ENCODE peak calls at places on chromosomes 16 and 17, in ten cellular contexts. R is AG10803; H is GM23338; P is GM12878; T is CD4-positive, alpha-beta T cell; O is GM12865; W is AG09309; X is GM20000; N is pancreas; E is prostate gland. K is an unnamed sample.

GRCh38 chr17:29855686-29856085 is 74.3 kb downstream of the SSH2 start:
- DNase-seq in R (peak; percentile 89), H (no peak), P (no peak), T (no peak), O (no peak), W (no peak), X (no peak), N (no peak), E (no peak), K (no peak)

GRCh38 chr17:56593741-56594527 is 435 bp downstream of the NOG start:
- DNase-seq in R (peak; percentile 78), H (peak; percentile 45), P (no peak), T (no peak), O (peak; percentile 22), W (peak; percentile 11), X (peak; percentile 63), N (peak; percentile 44), E (peak; percentile 59), K (peak; percentile 57)

GRCh38 chr17:34368455-34369195 is 5.6 kb upstream of the CCL1 start:
- DNase-seq in R (no peak), H (no peak), P (no peak), T (no peak), O (no peak), W (no peak), X (no peak), N (peak; percentile 7), E (no peak), K (no peak)

GRCh38 chr17:31067699-31068184 is 27.0 kb upstream of the NF1 start:
- DNase-seq in R (peak; percentile 84), H (no peak), P (no peak), T (no peak), O (no peak), W (peak; percentile 63), X (no peak), N (no peak), E (no peak), K (peak; percentile 77)

GRCh38 chr16:56262148-56262878 is 71.0 kb downstream of the GNAO1 start:
- DNase-seq in R (no peak), H (no peak), P (no peak), T (peak; percentile 53), O (no peak), W (no peak), X (no peak), N (no peak), E (no peak), K (peak; percentile 40)

GRCh38 chr17:51155416-51155815 is 2.1 kb downstream of the NME1 start:
- DNase-seq in R (no peak), H (no peak), P (no peak), T (no peak), O (no peak), W (no peak), X (no peak), N (no peak), E (no peak), K (no peak)

GRCh38 chr16:14489460-14489859 is 140.6 kb downstream of the PARN start:
- DNase-seq in R (peak; percentile 79), H (peak; percentile 79), P (no peak), T (no peak), O (peak; percentile 45), W (no peak), X (no peak), N (no peak), E (no peak), K (no peak)

GRCh38 chr16:81815429-81815766 is 36.3 kb downstream of the PLCG2 start:
- DNase-seq in R (no peak), H (no peak), P (peak; percentile 82), T (no peak), O (peak; percentile 89), W (no peak), X (no peak), N (no peak), E (no peak), K (no peak)

GRCh38 chr17:1275962-1276736 is 3.3 kb upstream of the TRARG1 start:
- DNase-seq in R (peak; percentile 15), H (peak; percentile 91), P (no peak), T (peak; percentile 67), O (peak; percentile 64), W (no peak), X (peak; percentile 87), N (peak; percentile 43), E (peak; percentile 45), K (peak; percentile 50)

GRCh38 chr17:37717627-37718382 is 27.1 kb downstream of the HNF1B start:
- DNase-seq in R (peak; percentile 67), H (no peak), P (no peak), T (no peak), O (peak; percentile 18), W (no peak), X (no peak), N (no peak), E (no peak), K (no peak)

GRCh38 chr17:76241205-76241539 is 879 bp upstream of the RNF157 start:
- DNase-seq in R (no peak), H (no peak), P (no peak), T (no peak), O (no peak), W (no peak), X (no peak), N (no peak), E (no peak), K (no peak)

GRCh38 chr16:54180421-54181359 is 105.9 kb downstream of the IRX3 start:
- DNase-seq in R (peak; percentile 8), H (no peak), P (no peak), T (no peak), O (no peak), W (no peak), X (no peak), N (no peak), E (no peak), K (no peak)

GRCh38 chr16:66717112-66717675 is 20.7 kb upstream of the CMTM4 start:
- DNase-seq in R (peak; percentile 88), H (peak; percentile 80), P (no peak), T (no peak), O (peak; percentile 18), W (no peak), X (peak; percentile 18), N (no peak), E (no peak), K (no peak)

GRCh38 chr16:1912215-1912543 is 6.0 kb downstream of the HS3ST6 start:
- DNase-seq in R (no peak), H (no peak), P (no peak), T (no peak), O (no peak), W (no peak), X (no peak), N (no peak), E (no peak), K (no peak)

GRCh38 chr16:1914084-1914608 is 4.1 kb downstream of the HS3ST6 start:
- DNase-seq in R (no peak), H (no peak), P (no peak), T (no peak), O (no peak), W (no peak), X (no peak), N (no peak), E (no peak), K (no peak)

GRCh38 chr16:1909661-1910231 is 8.5 kb downstream of the HS3ST6 start:
- DNase-seq in R (peak; percentile 27), H (no peak), P (no peak), T (no peak), O (no peak), W (no peak), X (no peak), N (no peak), E (no peak), K (no peak)

GRCh38 chr16:1913327-1914083 is 4.7 kb downstream of the HS3ST6 start:
- DNase-seq in R (no peak), H (no peak), P (no peak), T (no peak), O (no peak), W (no peak), X (no peak), N (peak; percentile 76), E (peak; percentile 28), K (peak; percentile 62)

GRCh38 chr16:1911467-1912214 is 6.6 kb downstream of the HS3ST6 start:
- DNase-seq in R (no peak), H (no peak), P (no peak), T (no peak), O (no peak), W (no peak), X (no peak), N (no peak), E (no peak), K (no peak)
- TF ChIP-seq CTCF in R (no peak), H (no peak), P (no peak), T (no peak), O (no peak), W (no peak), X (no peak), N (no peak), E (no peak), K (no peak)

DNA sequence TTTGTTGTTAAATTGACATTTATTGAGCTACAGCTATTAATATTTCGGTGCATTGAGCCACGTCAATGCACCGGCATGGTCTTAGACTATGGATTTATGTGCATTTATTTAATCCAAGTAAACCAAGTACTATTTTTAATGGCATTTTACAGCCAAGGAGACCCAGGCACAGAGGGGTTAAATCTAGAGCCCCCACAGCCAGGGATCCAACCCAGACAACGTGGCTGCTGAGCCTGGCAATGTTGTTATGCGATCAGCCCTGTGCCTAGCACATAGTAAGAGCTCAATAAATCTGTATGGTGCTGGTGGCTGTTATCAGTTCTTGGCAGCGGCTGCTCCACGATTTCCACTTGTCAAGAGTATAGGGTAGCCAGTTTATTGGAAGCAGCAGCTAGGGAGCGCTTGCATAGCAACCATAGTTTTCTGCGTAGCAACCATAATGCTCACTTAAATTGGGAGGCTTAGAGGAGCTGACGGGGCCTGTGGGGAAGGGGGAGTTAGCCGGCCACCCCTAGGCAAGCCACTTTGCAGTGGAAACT is 541 bp upstream of the RBBP6 start:
- DNase-seq in R (no peak), H (no peak), P (no peak), T (no peak), O (no peak), W (no peak), X (no peak), N (no peak), E (no peak), K (no peak)
- TF ChIP-seq CTCF in R (peak; percentile 41), H (peak; percentile 8), P (peak; percentile 20), T (no peak), O (no peak), W (no peak), X (no peak), N (no peak), E (no peak), K (no peak)

DNA sequence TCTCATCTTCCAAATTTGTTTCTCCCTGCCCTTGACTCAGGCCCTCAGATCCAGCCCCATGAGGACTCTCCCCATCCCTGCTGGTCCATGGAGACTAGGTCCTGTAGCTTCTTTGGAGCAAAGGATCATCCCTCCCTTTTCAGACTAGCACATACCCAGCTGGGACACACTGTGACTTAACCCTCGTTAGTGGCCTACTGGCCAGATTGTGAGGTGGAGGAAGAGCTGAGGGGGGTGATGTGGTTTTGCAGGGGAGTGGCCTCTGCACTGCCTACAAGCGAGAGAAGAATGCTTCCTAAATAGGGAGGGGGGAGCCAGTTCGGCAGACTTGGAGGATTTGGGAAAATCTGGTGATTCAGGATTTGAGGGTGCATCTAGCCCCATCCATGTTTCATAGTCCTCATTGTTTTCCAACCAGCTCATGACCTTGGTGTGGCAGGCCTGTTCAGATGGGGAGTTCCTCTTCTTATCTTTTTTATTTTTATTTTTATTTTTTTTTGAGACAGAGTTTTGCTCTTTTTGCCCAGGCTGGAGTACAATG is 47.8 kb upstream of the SLC47A1 start:
- DNase-seq in R (no peak), H (no peak), P (no peak), T (no peak), O (no peak), W (no peak), X (no peak), N (no peak), E (no peak), K (no peak)
- TF ChIP-seq CTCF in R (no peak), H (no peak), P (no peak), T (no peak), O (no peak), W (no peak), X (no peak), N (no peak), E (no peak), K (no peak)

GRCh38 chr17:47725446-47726109 is 7.5 kb upstream of the TBX21 start:
- DNase-seq in R (no peak), H (no peak), P (no peak), T (no peak), O (no peak), W (no peak), X (no peak), N (no peak), E (no peak), K (no peak)
- TF ChIP-seq CTCF in R (peak; percentile 17), H (peak; percentile 13), P (no peak), T (no peak), O (peak; percentile 10), W (peak; percentile 13), X (no peak), N (no peak), E (no peak), K (no peak)